ENCODE peak calls at places on chromosome 10, in five cellular contexts. One of them, this sample, is unnamed. For H3K4me1, the result is how much of the 10 kb centered on the place peaks cover.

GRCh38 chr10:117619200-117619599 is 76.7 kb downstream of the EMX2 start:
- DNase-seq in effector memory CD4-positive, alpha-beta T cell: no peak
- DNase-seq in mucosa of descending colon: no peak
- DNase-seq in uterus: no peak
- DNase-seq in lower lobe of right lung: no peak
- DNase-seq in this sample: no peak

GRCh38 chr10:29925771-29926345 is 133.5 kb downstream of the JCAD start:
- DNase-seq in mucosa of descending colon: no peak
- DNase-seq in uterus: no peak
- DNase-seq in effector memory CD4-positive, alpha-beta T cell: no peak
- DNase-seq in lower lobe of right lung: no peak
- DNase-seq in this sample: no peak

GRCh38 chr10:108817125-108817524 is 1106.2 kb downstream of the XPNPEP1 start:
- DNase-seq in effector memory CD4-positive, alpha-beta T cell: no peak
- DNase-seq in uterus: no peak
- DNase-seq in lower lobe of right lung: no peak
- DNase-seq in mucosa of descending colon: no peak
- DNase-seq in this sample: no peak

GRCh38 chr10:123635745-123636144 is 30.4 kb upstream of the GPR26 start:
- DNase-seq in lower lobe of right lung: no peak
- DNase-seq in mucosa of descending colon: no peak
- DNase-seq in uterus: no peak
- DNase-seq in effector memory CD4-positive, alpha-beta T cell: no peak
- DNase-seq in this sample: no peak

GRCh38 chr10:133274751-133275682 is 1.7 kb downstream of the ADAM8 start:
- DNase-seq in mucosa of descending colon: peak
- DNase-seq in uterus: no peak
- DNase-seq in effector memory CD4-positive, alpha-beta T cell: peak
- DNase-seq in lower lobe of right lung: peak
- DNase-seq in this sample: peak

GRCh38 chr10:70918851-70919530 is 30.6 kb upstream of the PCBD1 start:
- DNase-seq in mucosa of descending colon: peak
- DNase-seq in lower lobe of right lung: no peak
- DNase-seq in effector memory CD4-positive, alpha-beta T cell: no peak
- DNase-seq in uterus: no peak
- DNase-seq in this sample: peak

GRCh38 chr10:88934900-88935672 is 17.5 kb downstream of the ACTA2 start:
- DNase-seq in lower lobe of right lung: peak
- DNase-seq in uterus: peak
- DNase-seq in effector memory CD4-positive, alpha-beta T cell: peak
- DNase-seq in mucosa of descending colon: peak
- DNase-seq in this sample: peak

GRCh38 chr10:16787361-16787791 is 29.8 kb downstream of the RSU1 start:
- DNase-seq in uterus: no peak
- DNase-seq in lower lobe of right lung: no peak
- DNase-seq in mucosa of descending colon: no peak
- DNase-seq in effector memory CD4-positive, alpha-beta T cell: peak
- DNase-seq in this sample: no peak

GRCh38 chr10:46557319-46558140 is 1.1 kb upstream of the GPRIN2 start:
- DNase-seq in uterus: peak
- DNase-seq in mucosa of descending colon: peak
- DNase-seq in lower lobe of right lung: peak
- DNase-seq in effector memory CD4-positive, alpha-beta T cell: no peak
- DNase-seq in this sample: peak

GRCh38 chr10:6469661-6470060 is 110.4 kb downstream of the PRKCQ start:
- DNase-seq in uterus: no peak
- DNase-seq in lower lobe of right lung: no peak
- DNase-seq in mucosa of descending colon: no peak
- DNase-seq in effector memory CD4-positive, alpha-beta T cell: no peak
- DNase-seq in this sample: no peak

GRCh38 chr10:80442879-80443278 is 11.2 kb upstream of the TSPAN14 start:
- DNase-seq in mucosa of descending colon: no peak
- DNase-seq in lower lobe of right lung: no peak
- DNase-seq in effector memory CD4-positive, alpha-beta T cell: no peak
- DNase-seq in uterus: no peak
- DNase-seq in this sample: no peak

GRCh38 chr10:97090644-97091043 is 95.1 kb downstream of the SLIT1 start:
- DNase-seq in mucosa of descending colon: no peak
- DNase-seq in effector memory CD4-positive, alpha-beta T cell: no peak
- DNase-seq in uterus: no peak
- DNase-seq in lower lobe of right lung: no peak
- DNase-seq in this sample: no peak

GRCh38 chr10:44293842-44294241 is 91.1 kb downstream of the CXCL12 start:
- DNase-seq in mucosa of descending colon: peak
- DNase-seq in effector memory CD4-positive, alpha-beta T cell: no peak
- DNase-seq in lower lobe of right lung: peak
- DNase-seq in uterus: peak
- DNase-seq in this sample: no peak

GRCh38 chr10:60406182-60406581 is 16.5 kb upstream of the ANK3 start:
- DNase-seq in effector memory CD4-positive, alpha-beta T cell: no peak
- DNase-seq in lower lobe of right lung: no peak
- DNase-seq in uterus: no peak
- DNase-seq in mucosa of descending colon: no peak
- DNase-seq in this sample: no peak

GRCh38 chr10:62512732-62513475 is 138.7 kb downstream of the ZNF365 start:
- DNase-seq in lower lobe of right lung: no peak
- DNase-seq in mucosa of descending colon: no peak
- DNase-seq in effector memory CD4-positive, alpha-beta T cell: no peak
- DNase-seq in uterus: no peak
- DNase-seq in this sample: no peak

GRCh38 chr10:104274762-104275721 is 6.1 kb downstream of the GSTO2 start:
- DNase-seq in effector memory CD4-positive, alpha-beta T cell: no peak
- DNase-seq in mucosa of descending colon: peak
- DNase-seq in lower lobe of right lung: peak
- DNase-seq in uterus: no peak
- DNase-seq in this sample: peak

GRCh38 chr10:77899080-77899477 is 27.5 kb downstream of the DLG5 start:
- DNase-seq in effector memory CD4-positive, alpha-beta T cell: no peak
- DNase-seq in lower lobe of right lung: peak
- DNase-seq in uterus: no peak
- DNase-seq in mucosa of descending colon: peak
- DNase-seq in this sample: no peak

GRCh38 chr10:19688344-19688743 is 127.9 kb upstream of the PLXDC2 start:
- DNase-seq in mucosa of descending colon: no peak
- DNase-seq in lower lobe of right lung: no peak
- DNase-seq in uterus: no peak
- DNase-seq in effector memory CD4-positive, alpha-beta T cell: no peak
- DNase-seq in this sample: no peak

GRCh38 chr10:22681783-22682183 is 32.6 kb downstream of the PIP4K2A start:
- DNase-seq in lower lobe of right lung: no peak
- DNase-seq in effector memory CD4-positive, alpha-beta T cell: peak
- DNase-seq in uterus: no peak
- DNase-seq in mucosa of descending colon: no peak
- DNase-seq in this sample: no peak

GRCh38 chr10:133292919-133293809 is 15.5 kb downstream of the TUBGCP2 start:
- DNase-seq in mucosa of descending colon: no peak
- DNase-seq in lower lobe of right lung: no peak
- DNase-seq in uterus: no peak
- DNase-seq in effector memory CD4-positive, alpha-beta T cell: no peak
- DNase-seq in this sample: no peak

GRCh38 chr10:99346247-99346646 is 17.1 kb downstream of the CNNM1 start:
- DNase-seq in lower lobe of right lung: no peak
- DNase-seq in effector memory CD4-positive, alpha-beta T cell: no peak
- DNase-seq in uterus: no peak
- DNase-seq in mucosa of descending colon: no peak
- DNase-seq in this sample: no peak

GRCh38 chr10:102672822-102673200 is 28.5 kb downstream of the TRIM8 start:
- DNase-seq in effector memory CD4-positive, alpha-beta T cell: no peak
- DNase-seq in uterus: no peak
- DNase-seq in mucosa of descending colon: no peak
- DNase-seq in lower lobe of right lung: no peak
- DNase-seq in this sample: peak

GRCh38 chr10:3902809-3903410 is 117.9 kb upstream of the KLF6 start:
- DNase-seq in uterus: no peak
- DNase-seq in effector memory CD4-positive, alpha-beta T cell: no peak
- DNase-seq in lower lobe of right lung: no peak
- DNase-seq in mucosa of descending colon: no peak
- DNase-seq in this sample: no peak

DNA sequence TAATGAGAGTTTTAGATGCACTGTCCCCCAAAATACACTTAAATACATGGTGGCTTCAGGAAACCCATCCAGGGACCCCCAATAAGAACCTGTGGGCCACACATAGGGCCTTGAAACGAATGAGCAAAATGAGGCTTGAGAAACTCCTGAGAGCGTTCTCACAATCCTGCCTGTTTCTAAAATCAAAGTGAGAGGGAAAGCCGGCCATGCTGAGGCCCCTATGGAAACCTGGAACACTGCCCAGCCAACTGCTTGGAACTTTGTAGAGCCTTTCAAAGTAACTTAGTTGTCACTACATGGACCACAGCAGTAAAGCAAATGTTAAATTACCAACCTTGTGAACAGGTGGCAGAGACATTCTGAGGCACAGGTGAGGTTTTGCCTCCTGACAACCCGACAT is 13.4 kb downstream of the SGMS1 start:
- DNase-seq in mucosa of descending colon: no peak
- DNase-seq in uterus: no peak
- DNase-seq in effector memory CD4-positive, alpha-beta T cell: no peak
- DNase-seq in lower lobe of right lung: no peak
- DNase-seq in this sample: no peak
- H3K4me1 ChIP-seq in mucosa of descending colon: under half
- H3K4me1 ChIP-seq in uterus: under half
- H3K4me1 ChIP-seq in effector memory CD4-positive, alpha-beta T cell: under half
- H3K4me1 ChIP-seq in lower lobe of right lung: under half
- H3K4me1 ChIP-seq in this sample: under half

GRCh38 chr10:7475046-7475860 is 64.4 kb upstream of the SFMBT2 start:
- DNase-seq in effector memory CD4-positive, alpha-beta T cell: no peak
- DNase-seq in lower lobe of right lung: no peak
- DNase-seq in mucosa of descending colon: no peak
- DNase-seq in uterus: no peak
- DNase-seq in this sample: peak
- H3K4me1 ChIP-seq in effector memory CD4-positive, alpha-beta T cell: under half
- H3K4me1 ChIP-seq in lower lobe of right lung: under half
- H3K4me1 ChIP-seq in mucosa of descending colon: under half
- H3K4me1 ChIP-seq in uterus: under half
- H3K4me1 ChIP-seq in this sample: under half

GRCh38 chr10:79050896-79051555 is 17.7 kb upstream of the ZMIZ1 start:
- DNase-seq in mucosa of descending colon: peak
- DNase-seq in effector memory CD4-positive, alpha-beta T cell: no peak
- DNase-seq in lower lobe of right lung: peak
- DNase-seq in uterus: no peak
- DNase-seq in this sample: peak

GRCh38 chr10:79053081-79053434 is 15.7 kb upstream of the ZMIZ1 start:
- DNase-seq in uterus: peak
- DNase-seq in effector memory CD4-positive, alpha-beta T cell: no peak
- DNase-seq in lower lobe of right lung: no peak
- DNase-seq in mucosa of descending colon: peak
- DNase-seq in this sample: peak

GRCh38 chr10:79051766-79052165 is 17.0 kb upstream of the ZMIZ1 start:
- DNase-seq in lower lobe of right lung: peak
- DNase-seq in uterus: no peak
- DNase-seq in effector memory CD4-positive, alpha-beta T cell: no peak
- DNase-seq in mucosa of descending colon: peak
- DNase-seq in this sample: peak

GRCh38 chr10:79053481-79054202 is 15.1 kb upstream of the ZMIZ1 start:
- DNase-seq in lower lobe of right lung: peak
- DNase-seq in effector memory CD4-positive, alpha-beta T cell: no peak
- DNase-seq in mucosa of descending colon: peak
- DNase-seq in uterus: no peak
- DNase-seq in this sample: peak

GRCh38 chr10:79052311-79053080 is 16.3 kb upstream of the ZMIZ1 start:
- DNase-seq in mucosa of descending colon: peak
- DNase-seq in effector memory CD4-positive, alpha-beta T cell: no peak
- DNase-seq in uterus: peak
- DNase-seq in lower lobe of right lung: peak
- DNase-seq in this sample: peak
- H3K4me1 ChIP-seq in mucosa of descending colon: half or more
- H3K4me1 ChIP-seq in effector memory CD4-positive, alpha-beta T cell: under half
- H3K4me1 ChIP-seq in uterus: under half
- H3K4me1 ChIP-seq in lower lobe of right lung: half or more
- H3K4me1 ChIP-seq in this sample: under half

DNA sequence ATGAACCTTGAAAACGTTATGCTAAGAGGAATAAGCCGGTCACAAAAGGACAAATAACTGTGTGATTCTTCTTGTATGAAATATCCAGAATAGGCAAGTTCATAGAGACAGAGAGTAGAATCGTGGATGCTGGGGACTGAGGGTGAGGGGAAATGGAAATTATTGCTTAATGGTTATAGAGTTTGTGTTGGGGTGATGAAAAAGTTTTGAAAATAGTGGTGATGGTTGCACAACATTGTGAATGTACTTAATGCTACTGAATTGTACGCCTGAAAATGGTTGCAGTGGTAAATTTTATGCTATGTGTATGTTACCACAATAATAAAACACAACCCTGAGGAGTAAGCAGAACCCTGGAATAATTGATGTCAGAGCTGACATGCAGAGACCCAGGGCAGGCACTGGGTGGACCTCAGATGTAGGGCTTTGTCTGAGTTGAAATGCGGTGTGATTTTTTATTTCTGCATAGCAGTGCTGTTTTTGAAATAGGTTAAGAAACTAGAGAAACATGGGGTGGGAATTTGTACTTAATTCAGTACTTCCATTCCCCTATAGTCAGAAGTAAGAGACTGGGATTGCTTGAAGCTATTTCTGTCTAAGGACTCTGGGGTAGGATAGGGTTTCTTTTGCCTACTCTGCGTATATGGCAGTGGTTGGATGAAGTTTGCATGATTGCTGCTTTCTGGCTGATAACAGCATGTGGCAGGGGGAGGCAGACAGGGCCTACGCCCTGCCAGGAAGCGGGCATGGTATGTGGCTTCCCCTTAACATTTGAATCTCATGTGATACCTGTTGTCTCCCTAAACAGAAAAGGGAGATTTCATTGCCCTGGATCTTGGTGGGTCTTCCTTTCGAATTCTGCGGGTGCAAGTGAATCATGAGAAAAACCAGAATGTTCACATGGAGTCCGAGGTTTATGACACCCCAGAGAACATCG is 57.4 kb downstream of the TACR2 start:
- DNase-seq in uterus: no peak
- DNase-seq in effector memory CD4-positive, alpha-beta T cell: peak
- DNase-seq in lower lobe of right lung: no peak
- DNase-seq in mucosa of descending colon: no peak
- DNase-seq in this sample: no peak
- H3K4me1 ChIP-seq in uterus: under half
- H3K4me1 ChIP-seq in effector memory CD4-positive, alpha-beta T cell: under half
- H3K4me1 ChIP-seq in lower lobe of right lung: half or more
- H3K4me1 ChIP-seq in mucosa of descending colon: under half
- H3K4me1 ChIP-seq in this sample: under half

This sample was measured in kidney.